ENCODE peak calls at places on chromosomes 7 and 10, in six cellular contexts. W is lung, O is suprapubic skin, L is lower leg skin, P is H7, H is GM12865. C is an unnamed sample.

GRCh38 chr10:111435871-111436270 is 359.0 kb downstream of the ADRA2A start:
- DNase-seq in L (no peak), W (no peak), O (no peak), P (no peak), H (no peak), C (no peak)

GRCh38 chr10:82572686-82573226 is 697.8 kb downstream of the NRG3 start:
- DNase-seq in H (no peak), W (no peak), L (no peak), P (no peak), O (no peak), C (no peak)

GRCh38 chr7:54960517-54960916 is 58.3 kb upstream of the EGFR start:
- DNase-seq in P (no peak), W (no peak), L (no peak), H (no peak), O (no peak), C (peak; percentile 21)

GRCh38 chr10:75400769-75401568 is 595 bp downstream of the ZNF503 start:
- DNase-seq in H (peak; percentile 40), L (peak; percentile 93), P (peak; percentile 78), O (peak; percentile 83), W (peak; percentile 58), C (peak; percentile 83)

GRCh38 chr7:73907554-73908122 is 46.7 kb downstream of the TMEM270 start:
- DNase-seq in O (peak; percentile 58), L (peak; percentile 70), P (peak; percentile 42), W (no peak), H (no peak), C (no peak)

GRCh38 chr7:3201937-3202715 is 98.9 kb upstream of the SDK1 start:
- DNase-seq in W (no peak), P (no peak), L (peak; percentile 49), H (no peak), O (no peak), C (no peak)

GRCh38 chr7:152579070-152579469 is 96.9 kb downstream of the XRCC2 start:
- DNase-seq in O (no peak), P (no peak), L (peak; percentile 78), H (no peak), W (no peak), C (peak; percentile 6)

GRCh38 chr7:25391295-25391861 is 163.1 kb upstream of the NPVF start:
- DNase-seq in L (no peak), P (no peak), O (no peak), W (no peak), H (no peak), C (peak; percentile 24)

GRCh38 chr7:152144557-152145245 is 119.2 kb downstream of the GALNT11 start:
- DNase-seq in L (no peak), P (no peak), W (no peak), O (no peak), H (no peak), C (no peak)

GRCh38 chr7:4682621-4683042 is 537 bp downstream of the FOXK1 start:
- DNase-seq in P (peak; percentile 67), O (peak; percentile 75), W (peak; percentile 58), L (no peak), H (peak; percentile 80), C (peak; percentile 62)

GRCh38 chr10:72043016-72043834 is 45.1 kb downstream of the SPOCK2 start:
- DNase-seq in O (no peak), P (no peak), L (no peak), H (no peak), W (no peak), C (no peak)

GRCh38 chr10:126090911-126091728 is 194.8 kb downstream of the FANK1 start:
- DNase-seq in P (no peak), W (no peak), H (no peak), L (no peak), O (no peak), C (peak; percentile 97)

GRCh38 chr7:98110249-98111022 is 3.8 kb downstream of the LMTK2 start:
- DNase-seq in L (no peak), P (peak; percentile 29), H (no peak), O (no peak), W (peak; percentile 55), C (no peak)

GRCh38 chr7:74483402-74484336 is 30.0 kb downstream of the GTF2IRD1 start:
- DNase-seq in O (no peak), P (no peak), H (no peak), L (no peak), W (no peak), C (peak; percentile 63)

GRCh38 chr7:88391247-88391646 is 84.6 kb upstream of the STEAP4 start:
- DNase-seq in O (no peak), W (no peak), L (no peak), H (no peak), P (no peak), C (no peak)

GRCh38 chr10:11149499-11149898 is 131.8 kb downstream of the CELF2 start:
- DNase-seq in O (no peak), P (no peak), H (no peak), W (no peak), L (no peak), C (no peak)

GRCh38 chr7:45173596-45174327 is 16.2 kb downstream of the RAMP3 start:
- DNase-seq in O (peak; percentile 25), H (no peak), L (no peak), P (no peak), W (no peak), C (no peak)

GRCh38 chr7:132059141-132059540 is 502.7 kb upstream of the PODXL start:
- DNase-seq in P (no peak), W (no peak), H (peak; percentile 39), L (no peak), O (no peak), C (no peak)

GRCh38 chr7:34298492-34298891 is 359.5 kb upstream of the NPSR1 start:
- DNase-seq in W (no peak), O (no peak), P (no peak), H (no peak), L (no peak), C (no peak)

GRCh38 chr7:10934292-10934691 is 39.4 kb upstream of the PHF14 start:
- DNase-seq in O (no peak), P (no peak), H (no peak), W (no peak), L (no peak), C (no peak)

DNA sequence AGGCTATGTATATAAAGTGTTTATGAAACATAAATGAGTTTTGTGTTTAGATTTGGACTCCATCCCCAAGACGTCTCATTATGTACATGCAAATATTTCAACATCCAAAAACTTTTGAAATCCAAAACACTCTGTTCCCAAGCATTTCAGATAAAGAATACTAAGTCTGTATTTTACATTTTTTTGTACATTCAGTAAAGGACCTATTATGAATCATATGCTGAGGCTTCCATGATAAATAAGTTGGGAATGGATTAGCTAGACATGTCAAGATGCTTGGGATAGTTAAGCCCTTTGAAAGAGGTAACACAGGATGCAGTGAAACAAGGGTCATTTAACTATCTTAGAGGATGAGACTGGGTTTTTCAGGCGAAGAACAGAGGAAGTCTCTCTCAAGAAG is 262.9 kb downstream of the SNX13 start:
- DNase-seq in P (no peak), L (no peak), H (no peak), O (no peak), W (no peak), C (peak; percentile 53)
- H3K4me3 ChIP-seq in P (no peak overlapping the region), L (no peak overlapping the region), H (no peak overlapping the region), O (no peak overlapping the region), W (no peak overlapping the region), C (no peak overlapping the region)

GRCh38 chr7:149714910-149715471 is 58.4 kb downstream of the ZNF467 start:
- DNase-seq in L (peak; percentile 87), W (peak; percentile 31), O (peak; percentile 68), H (no peak), P (no peak), C (peak; percentile 49)

GRCh38 chr7:149716932-149717307 is 56.5 kb downstream of the ZNF467 start:
- DNase-seq in H (no peak), P (no peak), W (no peak), L (no peak), O (no peak), C (no peak)

GRCh38 chr7:149715476-149715875 is 57.9 kb downstream of the ZNF467 start:
- DNase-seq in O (no peak), L (peak; percentile 83), H (no peak), W (peak; percentile 27), P (no peak), C (peak; percentile 18)

GRCh38 chr7:149717481-149717880 is 55.9 kb downstream of the ZNF467 start:
- DNase-seq in P (no peak), W (no peak), O (no peak), H (no peak), L (no peak), C (no peak)

DNA sequence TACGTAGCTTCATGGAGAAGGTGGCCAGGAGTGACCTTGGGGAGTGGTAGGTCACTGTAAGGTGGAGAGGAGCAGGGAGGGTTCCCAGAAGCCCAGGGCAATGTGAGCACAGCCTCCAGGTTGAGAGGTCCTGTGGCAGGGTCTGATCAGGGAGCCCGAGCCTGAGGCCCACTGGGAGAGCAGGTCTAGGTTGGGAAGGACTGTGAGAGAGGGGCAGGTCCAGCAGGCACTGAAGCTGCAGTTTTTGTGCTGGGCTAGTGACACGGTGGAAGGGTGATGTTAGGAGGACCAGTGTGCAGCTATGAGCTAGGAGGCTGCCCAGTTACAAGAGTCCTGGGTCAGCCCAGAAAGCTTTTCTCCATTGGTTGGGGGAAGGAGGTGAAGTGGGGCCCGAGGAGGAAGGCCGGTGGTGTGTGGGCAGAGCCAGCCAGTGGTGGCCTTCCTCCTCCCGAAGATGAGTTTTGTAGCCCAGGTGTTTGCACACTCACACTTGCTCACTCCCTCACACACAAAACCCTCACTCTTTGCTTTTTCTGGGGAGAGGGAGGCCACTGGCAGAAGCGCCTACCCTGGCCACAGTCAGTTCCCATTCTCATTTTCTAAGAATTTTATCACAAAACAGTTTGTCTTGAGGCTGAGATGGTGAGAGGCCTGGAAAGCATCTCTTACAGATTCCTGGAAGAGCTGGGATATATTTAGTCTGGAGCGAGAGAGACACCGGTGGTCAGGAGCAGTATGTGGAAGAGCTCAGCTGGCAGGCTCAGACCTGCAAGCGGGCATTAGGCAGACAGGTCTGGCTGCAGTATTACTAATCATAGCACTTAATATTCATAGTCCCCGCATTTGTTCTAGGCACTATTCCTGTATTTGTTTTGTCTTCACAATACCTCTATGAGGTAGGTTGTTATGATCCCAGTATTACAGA is 57.1 kb downstream of the ZNF467 start:
- DNase-seq in P (no peak), H (no peak), O (no peak), L (no peak), W (peak; percentile 23), C (no peak)
- H3K4me3 ChIP-seq in P (no peak overlapping the region), H (no peak overlapping the region), O (no peak overlapping the region), L (no peak overlapping the region), W (no peak overlapping the region), C (peak overlapping the region; percentile 83)

GRCh38 chr7:100211342-100211780 is 8.4 kb upstream of the PVRIG start:
- DNase-seq in P (no peak), W (no peak), H (peak; percentile 86), L (no peak), O (no peak), C (no peak)

GRCh38 chr7:100208911-100209408 is 10.8 kb upstream of the PVRIG start:
- DNase-seq in W (no peak), O (no peak), L (no peak), P (no peak), H (peak; percentile 91), C (no peak)

GRCh38 chr7:100210803-100211202 is 8.9 kb upstream of the PVRIG start:
- DNase-seq in W (no peak), L (no peak), P (no peak), H (no peak), O (no peak), C (no peak)

GRCh38 chr7:100212631-100213286 is 7.0 kb upstream of the PVRIG start:
- DNase-seq in H (no peak), O (no peak), L (no peak), W (no peak), P (no peak), C (no peak)

GRCh38 chr7:100209493-100209892 is 10.3 kb upstream of the PVRIG start:
- DNase-seq in O (no peak), L (no peak), P (no peak), W (no peak), H (no peak), C (no peak)
- H3K4me3 ChIP-seq in O (no peak overlapping the region), L (no peak overlapping the region), P (no peak overlapping the region), W (no peak overlapping the region), H (peak overlapping the region; percentile 33), C (no peak overlapping the region)

GRCh38 chr7:100099452-100099851 is 1.7 kb downstream of the MCM7 start:
- DNase-seq in L (peak; percentile 84), W (no peak), P (peak; percentile 17), H (no peak), O (no peak), C (no peak)
- H3K4me3 ChIP-seq in L (no peak overlapping the region), W (no peak overlapping the region), P (peak overlapping the region; percentile 99), H (peak overlapping the region; percentile 80), O (peak overlapping the region; percentile 81), C (peak overlapping the region; percentile 63)